ENCODE peak calls at places on chromosomes 12 and 14, in five cellular contexts. One of them, this sample, is unnamed.
A peak's percentile ranks its signal among the peaks of the same experiment; 100 is the strongest.

GRCh38 chr14:84554136-84554535 is 975.8 kb upstream of the FLRT2 start:
- DNase-seq in head of caudate nucleus: no peak
- DNase-seq in activated CD4-positive, CD25-positive, alpha-beta regulatory T cell treated with anti-CD3 and anti-CD28 coated beads, Interleukin-2, amount 50 U/mL, for 16 hours: no peak
- DNase-seq in midbrain: no peak
- DNase-seq in activated CD8-positive, alpha-beta memory T cell treated with anti-CD3 and anti-CD28 coated beads for 48 hours: no peak
- DNase-seq in this sample: no peak

GRCh38 chr12:118980407-118981014 is 830 bp upstream of the SRRM4 start:
- DNase-seq in midbrain: no peak
- DNase-seq in activated CD4-positive, CD25-positive, alpha-beta regulatory T cell treated with anti-CD3 and anti-CD28 coated beads, Interleukin-2, amount 50 U/mL, for 16 hours: no peak
- DNase-seq in head of caudate nucleus: peak; percentile 54
- DNase-seq in activated CD8-positive, alpha-beta memory T cell treated with anti-CD3 and anti-CD28 coated beads for 48 hours: no peak
- DNase-seq in this sample: no peak

GRCh38 chr12:115983226-115983798 is 294.2 kb downstream of the MED13L start:
- DNase-seq in head of caudate nucleus: no peak
- DNase-seq in activated CD4-positive, CD25-positive, alpha-beta regulatory T cell treated with anti-CD3 and anti-CD28 coated beads, Interleukin-2, amount 50 U/mL, for 16 hours: no peak
- DNase-seq in midbrain: no peak
- DNase-seq in activated CD8-positive, alpha-beta memory T cell treated with anti-CD3 and anti-CD28 coated beads for 48 hours: no peak
- DNase-seq in this sample: no peak

GRCh38 chr12:115872212-115872611 is 405.3 kb downstream of the MED13L start:
- DNase-seq in head of caudate nucleus: no peak
- DNase-seq in activated CD8-positive, alpha-beta memory T cell treated with anti-CD3 and anti-CD28 coated beads for 48 hours: no peak
- DNase-seq in activated CD4-positive, CD25-positive, alpha-beta regulatory T cell treated with anti-CD3 and anti-CD28 coated beads, Interleukin-2, amount 50 U/mL, for 16 hours: no peak
- DNase-seq in midbrain: no peak
- DNase-seq in this sample: no peak

GRCh38 chr14:77208266-77208978 is 26.8 kb downstream of the TMEM63C start:
- DNase-seq in activated CD4-positive, CD25-positive, alpha-beta regulatory T cell treated with anti-CD3 and anti-CD28 coated beads, Interleukin-2, amount 50 U/mL, for 16 hours: peak; percentile 6
- DNase-seq in midbrain: peak; percentile 79
- DNase-seq in head of caudate nucleus: peak; percentile 72
- DNase-seq in activated CD8-positive, alpha-beta memory T cell treated with anti-CD3 and anti-CD28 coated beads for 48 hours: peak; percentile 15
- DNase-seq in this sample: peak; percentile 55

GRCh38 chr14:105776924-105777323 is 250.5 kb downstream of the TMEM121 start:
- DNase-seq in activated CD4-positive, CD25-positive, alpha-beta regulatory T cell treated with anti-CD3 and anti-CD28 coated beads, Interleukin-2, amount 50 U/mL, for 16 hours: no peak
- DNase-seq in head of caudate nucleus: no peak
- DNase-seq in activated CD8-positive, alpha-beta memory T cell treated with anti-CD3 and anti-CD28 coated beads for 48 hours: no peak
- DNase-seq in midbrain: no peak
- DNase-seq in this sample: no peak

GRCh38 chr12:93072340-93072739 is 143.2 kb upstream of the EEA1 start:
- DNase-seq in head of caudate nucleus: no peak
- DNase-seq in activated CD4-positive, CD25-positive, alpha-beta regulatory T cell treated with anti-CD3 and anti-CD28 coated beads, Interleukin-2, amount 50 U/mL, for 16 hours: no peak
- DNase-seq in activated CD8-positive, alpha-beta memory T cell treated with anti-CD3 and anti-CD28 coated beads for 48 hours: no peak
- DNase-seq in midbrain: no peak
- DNase-seq in this sample: no peak

GRCh38 chr12:49930515-49931288 is 19.8 kb upstream of the AQP2 start:
- DNase-seq in activated CD8-positive, alpha-beta memory T cell treated with anti-CD3 and anti-CD28 coated beads for 48 hours: no peak
- DNase-seq in head of caudate nucleus: no peak
- DNase-seq in activated CD4-positive, CD25-positive, alpha-beta regulatory T cell treated with anti-CD3 and anti-CD28 coated beads, Interleukin-2, amount 50 U/mL, for 16 hours: no peak
- DNase-seq in midbrain: no peak
- DNase-seq in this sample: no peak

GRCh38 chr12:53222170-53223005 is 9.6 kb downstream of the RARG start:
- DNase-seq in activated CD8-positive, alpha-beta memory T cell treated with anti-CD3 and anti-CD28 coated beads for 48 hours: no peak
- DNase-seq in activated CD4-positive, CD25-positive, alpha-beta regulatory T cell treated with anti-CD3 and anti-CD28 coated beads, Interleukin-2, amount 50 U/mL, for 16 hours: no peak
- DNase-seq in midbrain: no peak
- DNase-seq in head of caudate nucleus: no peak
- DNase-seq in this sample: no peak

GRCh38 chr14:92780444-92780843 is 13.7 kb upstream of the GOLGA5 start:
- DNase-seq in midbrain: no peak
- DNase-seq in head of caudate nucleus: no peak
- DNase-seq in activated CD4-positive, CD25-positive, alpha-beta regulatory T cell treated with anti-CD3 and anti-CD28 coated beads, Interleukin-2, amount 50 U/mL, for 16 hours: no peak
- DNase-seq in activated CD8-positive, alpha-beta memory T cell treated with anti-CD3 and anti-CD28 coated beads for 48 hours: no peak
- DNase-seq in this sample: no peak

GRCh38 chr12:42309996-42310395 is 15.9 kb downstream of the ZCRB1 start:
- DNase-seq in activated CD4-positive, CD25-positive, alpha-beta regulatory T cell treated with anti-CD3 and anti-CD28 coated beads, Interleukin-2, amount 50 U/mL, for 16 hours: no peak
- DNase-seq in midbrain: no peak
- DNase-seq in activated CD8-positive, alpha-beta memory T cell treated with anti-CD3 and anti-CD28 coated beads for 48 hours: no peak
- DNase-seq in head of caudate nucleus: no peak
- DNase-seq in this sample: no peak

GRCh38 chr12:117671734-117672133 is 297.1 kb downstream of the KSR2 start:
- DNase-seq in activated CD4-positive, CD25-positive, alpha-beta regulatory T cell treated with anti-CD3 and anti-CD28 coated beads, Interleukin-2, amount 50 U/mL, for 16 hours: no peak
- DNase-seq in activated CD8-positive, alpha-beta memory T cell treated with anti-CD3 and anti-CD28 coated beads for 48 hours: no peak
- DNase-seq in head of caudate nucleus: peak; percentile 31
- DNase-seq in midbrain: no peak
- DNase-seq in this sample: no peak

GRCh38 chr14:102644523-102644922 is 52.1 kb downstream of the RCOR1 start:
- DNase-seq in activated CD4-positive, CD25-positive, alpha-beta regulatory T cell treated with anti-CD3 and anti-CD28 coated beads, Interleukin-2, amount 50 U/mL, for 16 hours: no peak
- DNase-seq in midbrain: no peak
- DNase-seq in activated CD8-positive, alpha-beta memory T cell treated with anti-CD3 and anti-CD28 coated beads for 48 hours: no peak
- DNase-seq in head of caudate nucleus: no peak
- DNase-seq in this sample: no peak

GRCh38 chr14:53391631-53392030 is 238.5 kb upstream of the DDHD1 start:
- DNase-seq in midbrain: no peak
- DNase-seq in head of caudate nucleus: no peak
- DNase-seq in activated CD4-positive, CD25-positive, alpha-beta regulatory T cell treated with anti-CD3 and anti-CD28 coated beads, Interleukin-2, amount 50 U/mL, for 16 hours: no peak
- DNase-seq in activated CD8-positive, alpha-beta memory T cell treated with anti-CD3 and anti-CD28 coated beads for 48 hours: no peak
- DNase-seq in this sample: no peak

GRCh38 chr14:83757896-83758295 is 1772.0 kb upstream of the FLRT2 start:
- DNase-seq in midbrain: no peak
- DNase-seq in activated CD8-positive, alpha-beta memory T cell treated with anti-CD3 and anti-CD28 coated beads for 48 hours: no peak
- DNase-seq in activated CD4-positive, CD25-positive, alpha-beta regulatory T cell treated with anti-CD3 and anti-CD28 coated beads, Interleukin-2, amount 50 U/mL, for 16 hours: no peak
- DNase-seq in head of caudate nucleus: no peak
- DNase-seq in this sample: no peak

GRCh38 chr14:36928432-36928831 is 244.0 kb downstream of the SLC25A21 start:
- DNase-seq in activated CD4-positive, CD25-positive, alpha-beta regulatory T cell treated with anti-CD3 and anti-CD28 coated beads, Interleukin-2, amount 50 U/mL, for 16 hours: no peak
- DNase-seq in activated CD8-positive, alpha-beta memory T cell treated with anti-CD3 and anti-CD28 coated beads for 48 hours: no peak
- DNase-seq in midbrain: no peak
- DNase-seq in head of caudate nucleus: no peak
- DNase-seq in this sample: no peak

GRCh38 chr12:481422-481821 is 21.7 kb downstream of the B4GALNT3 start:
- DNase-seq in activated CD4-positive, CD25-positive, alpha-beta regulatory T cell treated with anti-CD3 and anti-CD28 coated beads, Interleukin-2, amount 50 U/mL, for 16 hours: no peak
- DNase-seq in activated CD8-positive, alpha-beta memory T cell treated with anti-CD3 and anti-CD28 coated beads for 48 hours: no peak
- DNase-seq in head of caudate nucleus: no peak
- DNase-seq in midbrain: no peak
- DNase-seq in this sample: no peak

GRCh38 chr14:68392393-68393085 is 400.3 kb downstream of the ZFP36L1 start:
- DNase-seq in midbrain: peak; percentile 60
- DNase-seq in activated CD8-positive, alpha-beta memory T cell treated with anti-CD3 and anti-CD28 coated beads for 48 hours: no peak
- DNase-seq in activated CD4-positive, CD25-positive, alpha-beta regulatory T cell treated with anti-CD3 and anti-CD28 coated beads, Interleukin-2, amount 50 U/mL, for 16 hours: no peak
- DNase-seq in head of caudate nucleus: no peak
- DNase-seq in this sample: peak; percentile 85

GRCh38 chr14:23727566-23728335 is 91.6 kb downstream of the DHRS2 start:
- DNase-seq in activated CD8-positive, alpha-beta memory T cell treated with anti-CD3 and anti-CD28 coated beads for 48 hours: no peak
- DNase-seq in activated CD4-positive, CD25-positive, alpha-beta regulatory T cell treated with anti-CD3 and anti-CD28 coated beads, Interleukin-2, amount 50 U/mL, for 16 hours: no peak
- DNase-seq in midbrain: peak; percentile 43
- DNase-seq in head of caudate nucleus: no peak
- DNase-seq in this sample: peak; percentile 38

GRCh38 chr12:48817957-48818830 is at the start of gene CACNB3:
- DNase-seq in head of caudate nucleus: peak; percentile 71
- DNase-seq in activated CD8-positive, alpha-beta memory T cell treated with anti-CD3 and anti-CD28 coated beads for 48 hours: peak; percentile 49
- DNase-seq in midbrain: peak; percentile 23
- DNase-seq in activated CD4-positive, CD25-positive, alpha-beta regulatory T cell treated with anti-CD3 and anti-CD28 coated beads, Interleukin-2, amount 50 U/mL, for 16 hours: peak; percentile 33
- DNase-seq in this sample: no peak

GRCh38 chr14:35682802-35683201 is 126.3 kb downstream of the RALGAPA1 start:
- DNase-seq in activated CD4-positive, CD25-positive, alpha-beta regulatory T cell treated with anti-CD3 and anti-CD28 coated beads, Interleukin-2, amount 50 U/mL, for 16 hours: no peak
- DNase-seq in activated CD8-positive, alpha-beta memory T cell treated with anti-CD3 and anti-CD28 coated beads for 48 hours: no peak
- DNase-seq in head of caudate nucleus: no peak
- DNase-seq in midbrain: no peak
- DNase-seq in this sample: no peak

GRCh38 chr12:43306066-43306465 is 245.9 kb downstream of the ADAMTS20 start:
- DNase-seq in activated CD8-positive, alpha-beta memory T cell treated with anti-CD3 and anti-CD28 coated beads for 48 hours: no peak
- DNase-seq in head of caudate nucleus: no peak
- DNase-seq in activated CD4-positive, CD25-positive, alpha-beta regulatory T cell treated with anti-CD3 and anti-CD28 coated beads, Interleukin-2, amount 50 U/mL, for 16 hours: no peak
- DNase-seq in midbrain: no peak
- DNase-seq in this sample: no peak

GRCh38 chr12:41188058-41188840 is at the start of gene PDZRN4:
- DNase-seq in activated CD4-positive, CD25-positive, alpha-beta regulatory T cell treated with anti-CD3 and anti-CD28 coated beads, Interleukin-2, amount 50 U/mL, for 16 hours: no peak
- DNase-seq in head of caudate nucleus: peak; percentile 40
- DNase-seq in activated CD8-positive, alpha-beta memory T cell treated with anti-CD3 and anti-CD28 coated beads for 48 hours: no peak
- DNase-seq in midbrain: no peak
- DNase-seq in this sample: no peak

GRCh38 chr12:124837958-124838803 is 25.5 kb downstream of the SCARB1 start:
- DNase-seq in midbrain: peak; percentile 37
- DNase-seq in head of caudate nucleus: peak; percentile 52
- DNase-seq in activated CD4-positive, CD25-positive, alpha-beta regulatory T cell treated with anti-CD3 and anti-CD28 coated beads, Interleukin-2, amount 50 U/mL, for 16 hours: no peak
- DNase-seq in activated CD8-positive, alpha-beta memory T cell treated with anti-CD3 and anti-CD28 coated beads for 48 hours: no peak
- DNase-seq in this sample: peak; percentile 89

GRCh38 chr12:132249747-132250478 is 79.5 kb downstream of the GALNT9 start:
- DNase-seq in head of caudate nucleus: no peak
- DNase-seq in activated CD8-positive, alpha-beta memory T cell treated with anti-CD3 and anti-CD28 coated beads for 48 hours: no peak
- DNase-seq in midbrain: no peak
- DNase-seq in activated CD4-positive, CD25-positive, alpha-beta regulatory T cell treated with anti-CD3 and anti-CD28 coated beads, Interleukin-2, amount 50 U/mL, for 16 hours: no peak
- DNase-seq in this sample: no peak

GRCh38 chr14:98119739-98120138 is 1152.3 kb downstream of the BCL11B start:
- DNase-seq in head of caudate nucleus: no peak
- DNase-seq in midbrain: no peak
- DNase-seq in activated CD4-positive, CD25-positive, alpha-beta regulatory T cell treated with anti-CD3 and anti-CD28 coated beads, Interleukin-2, amount 50 U/mL, for 16 hours: no peak
- DNase-seq in activated CD8-positive, alpha-beta memory T cell treated with anti-CD3 and anti-CD28 coated beads for 48 hours: no peak
- DNase-seq in this sample: no peak

GRCh38 chr12:105461276-105461975 is 130.9 kb downstream of the C12orf75 start:
- DNase-seq in midbrain: no peak
- DNase-seq in activated CD4-positive, CD25-positive, alpha-beta regulatory T cell treated with anti-CD3 and anti-CD28 coated beads, Interleukin-2, amount 50 U/mL, for 16 hours: no peak
- DNase-seq in head of caudate nucleus: no peak
- DNase-seq in activated CD8-positive, alpha-beta memory T cell treated with anti-CD3 and anti-CD28 coated beads for 48 hours: no peak
- DNase-seq in this sample: no peak

GRCh38 chr12:132228535-132229422 is 84.5 kb downstream of the NOC4L start:
- DNase-seq in activated CD8-positive, alpha-beta memory T cell treated with anti-CD3 and anti-CD28 coated beads for 48 hours: no peak
- DNase-seq in head of caudate nucleus: no peak
- DNase-seq in midbrain: no peak
- DNase-seq in activated CD4-positive, CD25-positive, alpha-beta regulatory T cell treated with anti-CD3 and anti-CD28 coated beads, Interleukin-2, amount 50 U/mL, for 16 hours: no peak
- DNase-seq in this sample: no peak

GRCh38 chr12:115313929-115314328 is 630.0 kb upstream of the TBX3 start:
- DNase-seq in head of caudate nucleus: no peak
- DNase-seq in activated CD4-positive, CD25-positive, alpha-beta regulatory T cell treated with anti-CD3 and anti-CD28 coated beads, Interleukin-2, amount 50 U/mL, for 16 hours: no peak
- DNase-seq in midbrain: no peak
- DNase-seq in activated CD8-positive, alpha-beta memory T cell treated with anti-CD3 and anti-CD28 coated beads for 48 hours: no peak
- DNase-seq in this sample: no peak

GRCh38 chr14:62657376-62657775 is 387.9 kb downstream of the KCNH5 start:
- DNase-seq in midbrain: no peak
- DNase-seq in activated CD8-positive, alpha-beta memory T cell treated with anti-CD3 and anti-CD28 coated beads for 48 hours: no peak
- DNase-seq in head of caudate nucleus: no peak
- DNase-seq in activated CD4-positive, CD25-positive, alpha-beta regulatory T cell treated with anti-CD3 and anti-CD28 coated beads, Interleukin-2, amount 50 U/mL, for 16 hours: no peak
- DNase-seq in this sample: no peak

GRCh38 chr12:88432536-88433462 is 147.5 kb downstream of the KITLG start:
- DNase-seq in activated CD8-positive, alpha-beta memory T cell treated with anti-CD3 and anti-CD28 coated beads for 48 hours: no peak
- DNase-seq in head of caudate nucleus: no peak
- DNase-seq in activated CD4-positive, CD25-positive, alpha-beta regulatory T cell treated with anti-CD3 and anti-CD28 coated beads, Interleukin-2, amount 50 U/mL, for 16 hours: no peak
- DNase-seq in midbrain: no peak
- DNase-seq in this sample: no peak

GRCh38 chr14:100736269-100737180 is 9.8 kb downstream of the DLK1 start:
- DNase-seq in activated CD4-positive, CD25-positive, alpha-beta regulatory T cell treated with anti-CD3 and anti-CD28 coated beads, Interleukin-2, amount 50 U/mL, for 16 hours: no peak
- DNase-seq in midbrain: no peak
- DNase-seq in head of caudate nucleus: no peak
- DNase-seq in activated CD8-positive, alpha-beta memory T cell treated with anti-CD3 and anti-CD28 coated beads for 48 hours: no peak
- DNase-seq in this sample: no peak

GRCh38 chr12:103586791-103587370 is at the start of gene STAB2:
- DNase-seq in head of caudate nucleus: no peak
- DNase-seq in activated CD8-positive, alpha-beta memory T cell treated with anti-CD3 and anti-CD28 coated beads for 48 hours: no peak
- DNase-seq in activated CD4-positive, CD25-positive, alpha-beta regulatory T cell treated with anti-CD3 and anti-CD28 coated beads, Interleukin-2, amount 50 U/mL, for 16 hours: no peak
- DNase-seq in midbrain: no peak
- DNase-seq in this sample: no peak

GRCh38 chr12:95648990-95649791 is 97.9 kb upstream of the USP44 start:
- DNase-seq in activated CD4-positive, CD25-positive, alpha-beta regulatory T cell treated with anti-CD3 and anti-CD28 coated beads, Interleukin-2, amount 50 U/mL, for 16 hours: no peak
- DNase-seq in midbrain: no peak
- DNase-seq in activated CD8-positive, alpha-beta memory T cell treated with anti-CD3 and anti-CD28 coated beads for 48 hours: no peak
- DNase-seq in head of caudate nucleus: no peak
- DNase-seq in this sample: no peak

GRCh38 chr12:124195226-124195938 is 99.5 kb upstream of the RFLNA start:
- DNase-seq in activated CD4-positive, CD25-positive, alpha-beta regulatory T cell treated with anti-CD3 and anti-CD28 coated beads, Interleukin-2, amount 50 U/mL, for 16 hours: no peak
- DNase-seq in midbrain: no peak
- DNase-seq in activated CD8-positive, alpha-beta memory T cell treated with anti-CD3 and anti-CD28 coated beads for 48 hours: no peak
- DNase-seq in head of caudate nucleus: no peak
- DNase-seq in this sample: peak; percentile 29

GRCh38 chr12:56202366-56202765 is 13.1 kb upstream of the SMARCC2 start:
- DNase-seq in activated CD4-positive, CD25-positive, alpha-beta regulatory T cell treated with anti-CD3 and anti-CD28 coated beads, Interleukin-2, amount 50 U/mL, for 16 hours: no peak
- DNase-seq in head of caudate nucleus: no peak
- DNase-seq in activated CD8-positive, alpha-beta memory T cell treated with anti-CD3 and anti-CD28 coated beads for 48 hours: no peak
- DNase-seq in midbrain: no peak
- DNase-seq in this sample: no peak

GRCh38 chr12:4308334-4308960 is 12.6 kb upstream of the TIGAR start:
- DNase-seq in head of caudate nucleus: no peak
- DNase-seq in midbrain: no peak
- DNase-seq in activated CD8-positive, alpha-beta memory T cell treated with anti-CD3 and anti-CD28 coated beads for 48 hours: no peak
- DNase-seq in activated CD4-positive, CD25-positive, alpha-beta regulatory T cell treated with anti-CD3 and anti-CD28 coated beads, Interleukin-2, amount 50 U/mL, for 16 hours: no peak
- DNase-seq in this sample: no peak

GRCh38 chr12:94184995-94185711 is 36.8 kb downstream of the PLXNC1 start:
- DNase-seq in head of caudate nucleus: no peak
- DNase-seq in activated CD8-positive, alpha-beta memory T cell treated with anti-CD3 and anti-CD28 coated beads for 48 hours: no peak
- DNase-seq in activated CD4-positive, CD25-positive, alpha-beta regulatory T cell treated with anti-CD3 and anti-CD28 coated beads, Interleukin-2, amount 50 U/mL, for 16 hours: no peak
- DNase-seq in midbrain: no peak
- DNase-seq in this sample: no peak

GRCh38 chr12:100515956-100516355 is 42.3 kb downstream of the NR1H4 start:
- DNase-seq in head of caudate nucleus: no peak
- DNase-seq in midbrain: no peak
- DNase-seq in activated CD8-positive, alpha-beta memory T cell treated with anti-CD3 and anti-CD28 coated beads for 48 hours: no peak
- DNase-seq in activated CD4-positive, CD25-positive, alpha-beta regulatory T cell treated with anti-CD3 and anti-CD28 coated beads, Interleukin-2, amount 50 U/mL, for 16 hours: no peak
- DNase-seq in this sample: no peak

GRCh38 chr12:112125250-112125999 is at the start of gene TRAFD1:
- DNase-seq in activated CD8-positive, alpha-beta memory T cell treated with anti-CD3 and anti-CD28 coated beads for 48 hours: peak; percentile 96
- DNase-seq in midbrain: peak; percentile 98
- DNase-seq in activated CD4-positive, CD25-positive, alpha-beta regulatory T cell treated with anti-CD3 and anti-CD28 coated beads, Interleukin-2, amount 50 U/mL, for 16 hours: peak; percentile 96
- DNase-seq in head of caudate nucleus: peak; percentile 98
- DNase-seq in this sample: peak; percentile 97